ENCODE peak calls at places on chromosome X, in nine cellular contexts. G is right atrium auricular region, I is IMR-90, K is testis, O is gastrocnemius medialis, W is uterus, A is OCI-LY7, S is pancreas, P is tibial artery. X is an unnamed sample. For H3K4me1 and H3K9me3, the result is how much of the 10 kb centered on the place peaks cover.

GRCh38 chrX:18707442-18708049 is at the start of gene PPEF1:
- DNase-seq in S (no peak), W (no peak), G (no peak), O (no peak), K (no peak), A (no peak), I (no peak), P (no peak), X (no peak)

GRCh38 chrX:17470136-17470535 is 95.1 kb downstream of the NHS start:
- DNase-seq in G (no peak), I (peak), O (no peak), K (no peak), W (peak), A (no peak), S (no peak), P (no peak), X (no peak)

GRCh38 chrX:27838176-27838575 is 30.4 kb downstream of the MAGEB10 start:
- DNase-seq in W (no peak), A (no peak), P (no peak), O (no peak), I (no peak), K (no peak), G (no peak), S (no peak), X (no peak)

GRCh38 chrX:111823068-111823467 is 52.9 kb upstream of the TRPC5OS start:
- DNase-seq in O (no peak), P (no peak), W (no peak), A (no peak), K (peak), S (no peak), G (no peak), I (peak), X (peak)

GRCh38 chrX:121195719-121196118 is 148.3 kb downstream of the GLUD2 start:
- DNase-seq in G (no peak), K (no peak), I (no peak), A (no peak), P (no peak), S (no peak), O (no peak), W (no peak), X (no peak)

GRCh38 chrX:68894513-68895338 is 65.9 kb downstream of the EFNB1 start:
- DNase-seq in O (peak), G (peak), P (peak), I (peak), K (peak), W (peak), A (no peak), S (peak), X (peak)

GRCh38 chrX:123779908-123780396 is 47.1 kb upstream of the THOC2 start:
- DNase-seq in K (no peak), O (no peak), P (no peak), W (no peak), G (no peak), S (no peak), A (no peak), I (no peak), X (no peak)

GRCh38 chrX:37958493-37959211 is 47.7 kb upstream of the SYTL5 start:
- DNase-seq in S (no peak), I (peak), O (no peak), G (no peak), K (no peak), W (no peak), A (no peak), P (no peak), X (no peak)

GRCh38 chrX:53683556-53684414 is 2.7 kb downstream of the HUWE1 start:
- DNase-seq in A (peak), W (peak), P (peak), S (peak), O (peak), G (peak), I (peak), K (peak), X (peak)

GRCh38 chrX:81542255-81542654 is 340.4 kb downstream of the SH3BGRL start:
- DNase-seq in K (no peak), S (no peak), A (no peak), P (no peak), W (no peak), I (no peak), O (no peak), G (no peak), X (peak)

GRCh38 chrX:139234898-139235297 is 295.6 kb upstream of the F9 start:
- DNase-seq in W (no peak), P (no peak), O (no peak), A (no peak), S (no peak), G (no peak), K (no peak), I (no peak), X (no peak)

GRCh38 chrX:139237141-139237540 is 293.4 kb upstream of the F9 start:
- DNase-seq in S (no peak), P (no peak), W (no peak), A (no peak), G (no peak), O (no peak), I (no peak), K (no peak), X (no peak)
- H3K4me1 ChIP-seq in S (under half), P (under half), W (under half), A (under half), G (under half), O (under half), I (under half), K (under half), X (under half)

GRCh38 chrX:63349307-63349706 is 1.8 kb downstream of the SPIN4 start:
- DNase-seq in A (peak), I (no peak), O (no peak), K (no peak), G (no peak), S (no peak), P (no peak), W (no peak), X (peak)
- H3K4me3 ChIP-seq in A (peak), I (no peak), O (no peak), K (no peak), G (no peak), S (no peak), P (peak), W (no peak), X (peak)

DNA sequence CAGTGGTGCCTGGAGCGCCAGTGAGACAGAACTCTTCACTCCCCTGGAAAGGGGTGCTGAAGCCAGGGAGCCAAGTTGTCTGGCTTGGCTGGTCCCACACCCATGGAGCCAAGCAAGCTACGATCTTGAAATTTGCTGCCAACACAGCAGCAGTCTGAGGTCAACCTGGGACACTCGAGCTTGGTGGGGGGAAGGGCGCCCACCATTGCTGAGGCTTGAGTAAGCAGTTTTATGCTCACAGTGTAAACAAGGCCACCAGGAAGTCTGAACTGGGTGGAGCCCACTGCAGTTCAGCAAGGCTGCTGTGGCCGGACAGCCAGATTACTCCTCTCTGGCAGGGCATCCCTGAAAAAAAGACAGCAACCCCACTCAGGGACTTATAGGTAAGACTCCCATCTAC is 149.5 kb downstream of the EDA2R start:
- DNase-seq in S (no peak), W (no peak), O (no peak), K (no peak), G (no peak), P (no peak), A (no peak), I (no peak), X (no peak)
- H3K9me3 ChIP-seq in S (under half), W (under half), O (under half), K (under half), G (under half), P (under half), A (under half), I (under half), X (under half)

DNA sequence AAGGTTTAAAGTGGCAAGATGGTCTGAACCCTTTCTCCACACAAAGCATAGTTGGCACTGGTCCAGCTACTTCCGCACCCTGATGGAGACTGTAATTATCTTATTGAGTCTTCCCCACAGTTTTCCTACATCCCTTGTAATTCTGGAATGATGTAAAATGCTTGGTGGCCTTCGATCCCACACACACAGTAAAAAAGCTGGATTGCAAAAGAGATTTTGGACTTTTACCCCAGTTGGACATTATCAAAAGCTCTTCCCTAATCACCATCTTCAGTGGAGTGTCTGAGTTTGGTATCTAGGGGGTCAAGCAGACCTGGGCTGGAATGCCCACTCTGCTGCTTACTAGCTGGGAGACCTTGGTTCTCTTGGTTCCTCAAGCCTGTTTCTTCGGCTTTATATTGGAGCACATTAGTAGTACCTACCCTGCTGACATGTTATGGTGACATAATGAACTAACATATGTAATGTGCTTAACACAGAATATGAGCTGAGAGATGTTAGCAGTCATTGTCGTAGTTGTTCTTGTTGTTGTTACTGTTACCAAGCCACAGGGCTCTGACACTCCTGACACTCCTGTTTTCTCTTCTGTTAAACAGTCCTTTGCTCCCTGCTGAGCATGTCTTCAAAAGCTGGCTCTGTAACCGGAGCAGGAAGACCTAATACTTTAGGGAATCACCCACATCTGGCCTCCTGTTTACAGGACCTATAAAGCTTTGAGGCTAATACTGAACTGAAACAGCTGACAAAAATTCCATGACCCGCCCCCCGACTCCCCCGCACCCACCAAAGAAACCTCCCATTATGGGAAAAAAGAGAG is 4.8 kb downstream of the SRPX2 start:
- DNase-seq in K (no peak), P (no peak), O (peak), S (no peak), G (no peak), W (peak), A (no peak), I (peak), X (no peak)
- H3K4me1 ChIP-seq in K (under half), P (under half), O (under half), S (under half), G (under half), W (under half), A (under half), I (under half), X (under half)